ENCODE peak calls at places on chromosomes 2 and 18, in six cellular contexts. One of them, this sample, is unnamed.
A peak's percentile ranks its signal among the peaks of the same experiment; 100 is the strongest.

GRCh38 chr18:40249390-40250080 is 1705.5 kb upstream of the PIK3C3 start:
- DNase-seq in colonic mucosa: no peak
- DNase-seq in neural progenitor cell: no peak
- DNase-seq in astrocyte: peak; percentile 27
- DNase-seq in PC-3: no peak
- DNase-seq in GM12878: no peak
- DNase-seq in this sample: no peak

GRCh38 chr2:8662239-8662879 is 19.5 kb upstream of the ID2 start:
- DNase-seq in GM12878: no peak
- DNase-seq in astrocyte: peak; percentile 78
- DNase-seq in neural progenitor cell: no peak
- DNase-seq in PC-3: peak; percentile 93
- DNase-seq in colonic mucosa: no peak
- DNase-seq in this sample: peak; percentile 74

GRCh38 chr18:36769611-36770314 is 59.0 kb downstream of the TPGS2 start:
- DNase-seq in colonic mucosa: no peak
- DNase-seq in astrocyte: no peak
- DNase-seq in PC-3: no peak
- DNase-seq in GM12878: no peak
- DNase-seq in neural progenitor cell: peak; percentile 62
- DNase-seq in this sample: no peak

GRCh38 chr2:26954135-26954534 is 16.3 kb upstream of the MAPRE3 start:
- DNase-seq in colonic mucosa: no peak
- DNase-seq in GM12878: no peak
- DNase-seq in neural progenitor cell: no peak
- DNase-seq in PC-3: no peak
- DNase-seq in astrocyte: no peak
- DNase-seq in this sample: no peak

GRCh38 chr2:206230060-206230890 is 44.2 kb upstream of the ZDBF2 start:
- DNase-seq in neural progenitor cell: peak; percentile 87
- DNase-seq in colonic mucosa: no peak
- DNase-seq in astrocyte: no peak
- DNase-seq in GM12878: no peak
- DNase-seq in PC-3: no peak
- DNase-seq in this sample: peak; percentile 37

GRCh38 chr2:240401308-240401707 is 34.2 kb upstream of the GPC1 start:
- DNase-seq in PC-3: no peak
- DNase-seq in astrocyte: no peak
- DNase-seq in GM12878: no peak
- DNase-seq in neural progenitor cell: no peak
- DNase-seq in colonic mucosa: no peak
- DNase-seq in this sample: no peak

GRCh38 chr2:184646177-184646576 is 47.8 kb downstream of the ZNF804A start:
- DNase-seq in GM12878: no peak
- DNase-seq in astrocyte: peak; percentile 53
- DNase-seq in PC-3: peak; percentile 82
- DNase-seq in colonic mucosa: no peak
- DNase-seq in neural progenitor cell: peak; percentile 2
- DNase-seq in this sample: peak; percentile 73

GRCh38 chr2:46031124-46031523 is 266.1 kb upstream of the EPAS1 start:
- DNase-seq in PC-3: no peak
- DNase-seq in colonic mucosa: no peak
- DNase-seq in GM12878: no peak
- DNase-seq in neural progenitor cell: no peak
- DNase-seq in astrocyte: no peak
- DNase-seq in this sample: no peak

GRCh38 chr2:235968616-235969324 is 199.4 kb downstream of the GBX2 start:
- DNase-seq in neural progenitor cell: no peak
- DNase-seq in astrocyte: no peak
- DNase-seq in PC-3: no peak
- DNase-seq in colonic mucosa: no peak
- DNase-seq in GM12878: no peak
- DNase-seq in this sample: no peak

GRCh38 chr2:177056540-177056939 is 156.1 kb upstream of the HNRNPA3 start:
- DNase-seq in colonic mucosa: no peak
- DNase-seq in astrocyte: no peak
- DNase-seq in neural progenitor cell: peak; percentile 40
- DNase-seq in GM12878: no peak
- DNase-seq in PC-3: no peak
- DNase-seq in this sample: no peak

GRCh38 chr2:1714291-1715064 is 29.8 kb downstream of the PXDN start:
- DNase-seq in PC-3: no peak
- DNase-seq in colonic mucosa: no peak
- DNase-seq in GM12878: no peak
- DNase-seq in neural progenitor cell: no peak
- DNase-seq in astrocyte: no peak
- DNase-seq in this sample: no peak

GRCh38 chr2:47147011-47147410 is 8.1 kb downstream of the STPG4 start:
- DNase-seq in neural progenitor cell: no peak
- DNase-seq in GM12878: no peak
- DNase-seq in colonic mucosa: no peak
- DNase-seq in astrocyte: no peak
- DNase-seq in PC-3: no peak
- DNase-seq in this sample: no peak

GRCh38 chr2:234730066-234730640 is 221.7 kb upstream of the SH3BP4 start:
- DNase-seq in GM12878: no peak
- DNase-seq in colonic mucosa: no peak
- DNase-seq in PC-3: no peak
- DNase-seq in astrocyte: no peak
- DNase-seq in neural progenitor cell: peak; percentile 24
- DNase-seq in this sample: no peak

GRCh38 chr2:8684421-8684884 is 2.6 kb downstream of the ID2 start:
- DNase-seq in GM12878: peak; percentile 40
- DNase-seq in neural progenitor cell: peak; percentile 54
- DNase-seq in PC-3: peak; percentile 34
- DNase-seq in astrocyte: peak; percentile 37
- DNase-seq in colonic mucosa: peak; percentile 58
- DNase-seq in this sample: peak; percentile 60

GRCh38 chr2:110948027-110948687 is 172.6 kb upstream of the BCL2L11 start:
- DNase-seq in neural progenitor cell: no peak
- DNase-seq in PC-3: no peak
- DNase-seq in astrocyte: no peak
- DNase-seq in GM12878: no peak
- DNase-seq in colonic mucosa: no peak
- DNase-seq in this sample: no peak

GRCh38 chr18:36734589-36734988 is 94.2 kb downstream of the TPGS2 start:
- DNase-seq in GM12878: no peak
- DNase-seq in colonic mucosa: no peak
- DNase-seq in PC-3: no peak
- DNase-seq in astrocyte: no peak
- DNase-seq in neural progenitor cell: no peak
- DNase-seq in this sample: no peak

GRCh38 chr2:9634121-9634520 is 3.3 kb upstream of the YWHAQ start:
- DNase-seq in neural progenitor cell: no peak
- DNase-seq in colonic mucosa: no peak
- DNase-seq in astrocyte: no peak
- DNase-seq in GM12878: no peak
- DNase-seq in PC-3: no peak
- DNase-seq in this sample: no peak

GRCh38 chr2:120654383-120655134 is 81.1 kb upstream of the GLI2 start:
- DNase-seq in colonic mucosa: no peak
- DNase-seq in astrocyte: no peak
- DNase-seq in PC-3: no peak
- DNase-seq in neural progenitor cell: peak; percentile 43
- DNase-seq in GM12878: no peak
- DNase-seq in this sample: no peak

GRCh38 chr2:121346886-121347285 is 61.9 kb upstream of the TFCP2L1 start:
- DNase-seq in neural progenitor cell: no peak
- DNase-seq in astrocyte: no peak
- DNase-seq in GM12878: no peak
- DNase-seq in PC-3: no peak
- DNase-seq in colonic mucosa: no peak
- DNase-seq in this sample: no peak

GRCh38 chr2:26605195-26605968 is 35.8 kb downstream of the CIB4 start:
- DNase-seq in colonic mucosa: peak; percentile 45
- DNase-seq in astrocyte: peak; percentile 16
- DNase-seq in neural progenitor cell: peak; percentile 82
- DNase-seq in GM12878: peak; percentile 8
- DNase-seq in PC-3: peak; percentile 81
- DNase-seq in this sample: peak; percentile 84

GRCh38 chr2:119059940-119060339 is 98.6 kb downstream of the C1QL2 start:
- DNase-seq in GM12878: no peak
- DNase-seq in neural progenitor cell: no peak
- DNase-seq in astrocyte: no peak
- DNase-seq in PC-3: no peak
- DNase-seq in colonic mucosa: no peak
- DNase-seq in this sample: no peak

GRCh38 chr2:177031435-177032222 is 181.0 kb upstream of the HNRNPA3 start:
- DNase-seq in neural progenitor cell: no peak
- DNase-seq in astrocyte: no peak
- DNase-seq in colonic mucosa: no peak
- DNase-seq in PC-3: no peak
- DNase-seq in GM12878: no peak
- DNase-seq in this sample: no peak

GRCh38 chr2:36706451-36706850 is 9.9 kb downstream of the VIT start:
- DNase-seq in neural progenitor cell: no peak
- DNase-seq in PC-3: no peak
- DNase-seq in colonic mucosa: no peak
- DNase-seq in astrocyte: no peak
- DNase-seq in GM12878: no peak
- DNase-seq in this sample: peak; percentile 50

GRCh38 chr2:69510204-69510603 is 73.0 kb upstream of the NFU1 start:
- DNase-seq in neural progenitor cell: no peak
- DNase-seq in GM12878: no peak
- DNase-seq in astrocyte: no peak
- DNase-seq in colonic mucosa: no peak
- DNase-seq in PC-3: no peak
- DNase-seq in this sample: no peak

GRCh38 chr2:69505710-69506109 is 68.5 kb upstream of the NFU1 start:
- DNase-seq in neural progenitor cell: no peak
- DNase-seq in PC-3: no peak
- DNase-seq in colonic mucosa: no peak
- DNase-seq in GM12878: no peak
- DNase-seq in astrocyte: no peak
- DNase-seq in this sample: no peak

GRCh38 chr2:69509750-69510140 is 72.5 kb upstream of the NFU1 start:
- DNase-seq in colonic mucosa: no peak
- DNase-seq in GM12878: no peak
- DNase-seq in astrocyte: no peak
- DNase-seq in PC-3: no peak
- DNase-seq in neural progenitor cell: no peak
- DNase-seq in this sample: no peak

GRCh38 chr2:69512446-69512845 is 75.2 kb upstream of the NFU1 start:
- DNase-seq in GM12878: no peak
- DNase-seq in colonic mucosa: no peak
- DNase-seq in PC-3: no peak
- DNase-seq in neural progenitor cell: no peak
- DNase-seq in astrocyte: no peak
- DNase-seq in this sample: no peak

GRCh38 chr2:69509011-69509749 is 71.9 kb upstream of the NFU1 start:
- DNase-seq in colonic mucosa: peak; percentile 38
- DNase-seq in GM12878: no peak
- DNase-seq in PC-3: no peak
- DNase-seq in neural progenitor cell: no peak
- DNase-seq in astrocyte: peak; percentile 6
- DNase-seq in this sample: no peak
- H3K4me1 ChIP-seq in colonic mucosa: peaks cover 10% of the 10 kb centered on the region
- H3K4me1 ChIP-seq in GM12878: peaks cover 3% of the 10 kb centered on the region
- H3K4me1 ChIP-seq in PC-3: no peaks in the 10 kb centered on the region
- H3K4me1 ChIP-seq in neural progenitor cell: peaks cover 6% of the 10 kb centered on the region
- H3K4me1 ChIP-seq in astrocyte: peaks cover 3% of the 10 kb centered on the region
- H3K4me1 ChIP-seq in this sample: peaks cover 4% of the 10 kb centered on the region

GRCh38 chr2:38740851-38741541 is 10.2 kb downstream of the SRSF7 start:
- DNase-seq in neural progenitor cell: peak; percentile 48
- DNase-seq in PC-3: peak; percentile 72
- DNase-seq in colonic mucosa: no peak
- DNase-seq in astrocyte: no peak
- DNase-seq in GM12878: no peak
- DNase-seq in this sample: peak; percentile 75

GRCh38 chr2:38743672-38744398 is 7.3 kb downstream of the SRSF7 start:
- DNase-seq in colonic mucosa: no peak
- DNase-seq in neural progenitor cell: no peak
- DNase-seq in PC-3: no peak
- DNase-seq in astrocyte: no peak
- DNase-seq in GM12878: no peak
- DNase-seq in this sample: no peak

GRCh38 chr2:38742797-38743559 is 8.2 kb downstream of the SRSF7 start:
- DNase-seq in GM12878: no peak
- DNase-seq in neural progenitor cell: no peak
- DNase-seq in PC-3: no peak
- DNase-seq in astrocyte: no peak
- DNase-seq in colonic mucosa: no peak
- DNase-seq in this sample: no peak

GRCh38 chr2:38739524-38739923 is 11.6 kb downstream of the SRSF7 start:
- DNase-seq in colonic mucosa: no peak
- DNase-seq in neural progenitor cell: no peak
- DNase-seq in PC-3: no peak
- DNase-seq in GM12878: no peak
- DNase-seq in astrocyte: no peak
- DNase-seq in this sample: no peak

GRCh38 chr2:38741542-38741852 is 9.7 kb downstream of the SRSF7 start:
- DNase-seq in PC-3: no peak
- DNase-seq in astrocyte: no peak
- DNase-seq in GM12878: no peak
- DNase-seq in neural progenitor cell: no peak
- DNase-seq in colonic mucosa: peak; percentile 28
- DNase-seq in this sample: no peak
- H3K9ac ChIP-seq in PC-3: no peak overlapping the region
- H3K9ac ChIP-seq in astrocyte: no peak overlapping the region
- H3K9ac ChIP-seq in GM12878: no peak overlapping the region
- H3K9ac ChIP-seq in neural progenitor cell: no peak overlapping the region
- H3K9ac ChIP-seq in colonic mucosa: peak overlapping the region; percentile 36
- H3K9ac ChIP-seq in this sample: no peak overlapping the region

GRCh38 chr2:152247337-152247695 is 71.8 kb upstream of the STAM2 start:
- DNase-seq in GM12878: no peak
- DNase-seq in neural progenitor cell: no peak
- DNase-seq in PC-3: peak; percentile 85
- DNase-seq in astrocyte: peak; percentile 52
- DNase-seq in colonic mucosa: no peak
- DNase-seq in this sample: no peak
- H3K4me1 ChIP-seq in GM12878: no peaks in the 10 kb centered on the region
- H3K4me1 ChIP-seq in neural progenitor cell: peaks cover 24% of the 10 kb centered on the region
- H3K4me1 ChIP-seq in PC-3: peaks cover 10% of the 10 kb centered on the region
- H3K4me1 ChIP-seq in astrocyte: no peaks in the 10 kb centered on the region
- H3K4me1 ChIP-seq in colonic mucosa: no peaks in the 10 kb centered on the region
- H3K4me1 ChIP-seq in this sample: peaks cover 14% of the 10 kb centered on the region

DNA sequence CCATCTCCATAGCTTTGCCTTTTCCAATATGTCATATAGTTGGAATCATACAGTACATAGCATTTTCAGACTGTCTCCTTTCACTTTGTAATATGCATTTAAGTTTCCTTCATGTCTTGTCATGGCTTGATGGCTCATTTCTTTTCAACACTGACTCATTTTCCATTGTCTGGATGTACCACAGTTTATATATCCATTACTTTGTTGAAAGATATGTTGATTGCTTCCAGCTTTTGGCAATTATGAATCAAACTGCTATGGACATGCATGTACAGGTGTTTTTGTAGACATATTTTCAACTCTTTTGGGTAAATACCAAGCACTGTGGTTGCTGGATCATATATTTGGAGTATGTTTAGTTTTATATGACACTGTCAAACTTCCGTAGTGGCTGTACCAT is 26.3 kb downstream of the ACSL3 start:
- DNase-seq in PC-3: peak; percentile 42
- DNase-seq in neural progenitor cell: no peak
- DNase-seq in astrocyte: peak; percentile 49
- DNase-seq in colonic mucosa: no peak
- DNase-seq in GM12878: no peak
- DNase-seq in this sample: no peak
- H3K9ac ChIP-seq in PC-3: no peak overlapping the region
- H3K9ac ChIP-seq in neural progenitor cell: no peak overlapping the region
- H3K9ac ChIP-seq in astrocyte: no peak overlapping the region
- H3K9ac ChIP-seq in colonic mucosa: no peak overlapping the region
- H3K9ac ChIP-seq in GM12878: no peak overlapping the region
- H3K9ac ChIP-seq in this sample: no peak overlapping the region